ENCODE peak calls at places on chromosomes 11 and 22, in five cellular contexts. R, C, Y, N and W are unnamed samples.

GRCh38 chr11:130744804-130745203 is 171.5 kb downstream of the SNX19 start:
- DNase-seq in R (no peak), C (no peak), Y (no peak), N (no peak), W (no peak)

GRCh38 chr11:2769779-2770555 is 70.2 kb upstream of the KCNQ1OT1 start:
- DNase-seq in R (no peak), C (no peak), Y (no peak), N (no peak), W (no peak)

GRCh38 chr11:38169286-38169685 is 1571.2 kb upstream of the RAG2 start:
- DNase-seq in R (peak), C (peak), Y (no peak), N (no peak), W (peak)

GRCh38 chr22:42863349-42863911 is 6.4 kb upstream of the ARFGAP3 start:
- DNase-seq in R (peak), C (peak), Y (peak), N (no peak), W (peak)

GRCh38 chr11:35418282-35418846 is 994 bp downstream of the SLC1A2 start:
- DNase-seq in R (no peak), C (no peak), Y (no peak), N (no peak), W (no peak)

GRCh38 chr22:39434243-39434653 is 22.6 kb upstream of the MGAT3 start:
- DNase-seq in R (no peak), C (no peak), Y (peak), N (no peak), W (no peak)

GRCh38 chr22:23031795-23032194 is 38.5 kb upstream of the GNAZ start:
- DNase-seq in R (no peak), C (no peak), Y (no peak), N (no peak), W (no peak)

GRCh38 chr11:7251836-7252682 is at the start of gene SYT9:
- DNase-seq in R (peak), C (no peak), Y (peak), N (no peak), W (no peak)

GRCh38 chr11:117823294-117823940 is 1.1 kb downstream of the FXYD2 start:
- DNase-seq in R (no peak), C (no peak), Y (no peak), N (no peak), W (no peak)

GRCh38 chr11:118310781-118311485 is 6.4 kb downstream of the CD3E start:
- DNase-seq in R (no peak), C (peak), Y (no peak), N (no peak), W (no peak)

GRCh38 chr22:42357221-42357620 is 75.0 kb downstream of the NFAM1 start:
- DNase-seq in R (no peak), C (no peak), Y (no peak), N (no peak), W (no peak)

GRCh38 chr11:13717331-13717730 is 48.9 kb downstream of the FAR1 start:
- DNase-seq in R (peak), C (peak), Y (peak), N (no peak), W (peak)

GRCh38 chr11:94790771-94791180 is 22.6 kb downstream of the AMOTL1 start:
- DNase-seq in R (no peak), C (no peak), Y (peak), N (no peak), W (peak)

GRCh38 chr11:36583667-36584066 is 10.6 kb upstream of the IFTAP start:
- DNase-seq in R (no peak), C (no peak), Y (no peak), N (no peak), W (no peak)

GRCh38 chr11:94433049-94433448 is 31.8 kb upstream of the GPR83 start:
- DNase-seq in R (no peak), C (no peak), Y (no peak), N (no peak), W (no peak)

GRCh38 chr11:69122642-69123431 is 32.9 kb upstream of the SMIM38 start:
- DNase-seq in R (peak), C (peak), Y (peak), N (no peak), W (peak)

GRCh38 chr11:71197096-71197495 is 55.3 kb downstream of the SHANK2 start:
- DNase-seq in R (no peak), C (no peak), Y (no peak), N (peak), W (no peak)

GRCh38 chr11:87871071-87871470 is 304.2 kb downstream of the RAB38 start:
- DNase-seq in R (no peak), C (no peak), Y (no peak), N (no peak), W (no peak)

GRCh38 chr11:114447892-114448291 is 8.6 kb downstream of the REXO2 start:
- DNase-seq in R (no peak), C (no peak), Y (peak), N (no peak), W (no peak)

GRCh38 chr11:72522186-72522585 is 87.9 kb upstream of the CLPB start:
- DNase-seq in R (no peak), C (no peak), Y (no peak), N (no peak), W (no peak)